ENCODE peak calls at places on chromosomes 3 and 15, in five cellular contexts. O, C, K, X and W are unnamed samples.

GRCh38 chr3:194399166-194399565 is at the start of gene GP5:
- DNase-seq in O (no peak), C (no peak), K (peak; percentile 9), X (no peak), W (no peak)

GRCh38 chr3:111828506-111828905 is 30.6 kb upstream of the PHLDB2 start:
- DNase-seq in O (no peak), C (no peak), K (no peak), X (no peak), W (no peak)

GRCh38 chr3:57391767-57392166 is 99.3 kb upstream of the ASB14 start:
- DNase-seq in O (no peak), C (no peak), K (no peak), X (no peak), W (no peak)

GRCh38 chr3:185056908-185057307 is 96.0 kb downstream of the C3orf70 start:
- DNase-seq in O (peak; percentile 36), C (no peak), K (no peak), X (no peak), W (no peak)

GRCh38 chr3:171349392-171349791 is 110.8 kb downstream of the TNIK start:
- DNase-seq in O (no peak), C (no peak), K (no peak), X (no peak), W (peak; percentile 44)

GRCh38 chr15:69826818-69827174 is 270.9 kb downstream of the TLE3 start:
- DNase-seq in O (no peak), C (no peak), K (no peak), X (no peak), W (no peak)

GRCh38 chr3:139610886-139611285 is 66.9 kb downstream of the NMNAT3 start:
- DNase-seq in O (no peak), C (no peak), K (no peak), X (no peak), W (no peak)

GRCh38 chr3:13462822-13463221 is 17.3 kb upstream of the HDAC11 start:
- DNase-seq in O (no peak), C (no peak), K (no peak), X (no peak), W (no peak)

GRCh38 chr3:23913873-23914743 is 2.7 kb downstream of the NKIRAS1 start:
- DNase-seq in O (no peak), C (no peak), K (peak; percentile 22), X (no peak), W (no peak)

GRCh38 chr3:45446706-45447105 is 58.3 kb downstream of the LARS2 start:
- DNase-seq in O (no peak), C (no peak), K (no peak), X (no peak), W (no peak)

GRCh38 chr3:65401359-65401810 is 637.3 kb downstream of the MAGI1 start:
- DNase-seq in O (no peak), C (peak; percentile 52), K (no peak), X (no peak), W (peak; percentile 57)

GRCh38 chr3:7307410-7307809 is 446.5 kb downstream of the GRM7 start:
- DNase-seq in O (no peak), C (no peak), K (no peak), X (peak; percentile 5), W (peak; percentile 45)

GRCh38 chr15:80325206-80325605 is 73.2 kb upstream of the CTXND1 start:
- DNase-seq in O (no peak), C (no peak), K (no peak), X (no peak), W (no peak)

GRCh38 chr15:73838795-73839565 is 34.4 kb upstream of the TBC1D21 start:
- DNase-seq in O (no peak), C (no peak), K (no peak), X (peak; percentile 11), W (no peak)

GRCh38 chr3:25568525-25569078 is 96.1 kb downstream of the TOP2B start:
- DNase-seq in O (no peak), C (no peak), K (no peak), X (no peak), W (no peak)

GRCh38 chr3:191330309-191330712 is at the start of gene UTS2B:
- DNase-seq in O (no peak), C (no peak), K (no peak), X (peak; percentile 94), W (peak; percentile 75)

GRCh38 chr15:80836991-80837390 is 57.8 kb downstream of the CEMIP start:
- DNase-seq in O (no peak), C (no peak), K (no peak), X (no peak), W (no peak)

GRCh38 chr15:44317423-44317822 is 28.9 kb downstream of the GOLM2 start:
- DNase-seq in O (no peak), C (no peak), K (no peak), X (no peak), W (peak; percentile 14)

GRCh38 chr3:171776411-171776810 is 33.9 kb downstream of the PLD1 start:
- DNase-seq in O (no peak), C (no peak), K (no peak), X (no peak), W (no peak)

GRCh38 chr3:71444028-71444860 is 139.3 kb downstream of the FOXP1 start:
- DNase-seq in O (peak; percentile 100), C (no peak), K (peak; percentile 62), X (peak; percentile 93), W (peak; percentile 35)

GRCh38 chr3:107124885-107125284 is 252.4 kb upstream of the CCDC54 start:
- DNase-seq in O (no peak), C (no peak), K (no peak), X (peak; percentile 79), W (peak; percentile 96)

GRCh38 chr15:71687902-71688508 is 122.3 kb upstream of the NR2E3 start:
- DNase-seq in O (no peak), C (no peak), K (no peak), X (peak; percentile 88), W (no peak)

GRCh38 chr15:32682569-32682968 is 35.2 kb upstream of the GREM1 start:
- DNase-seq in O (no peak), C (no peak), K (no peak), X (peak; percentile 94), W (no peak)

GRCh38 chr15:39787479-39787878 is 4.8 kb upstream of the FSIP1 start:
- DNase-seq in O (no peak), C (no peak), K (no peak), X (no peak), W (peak; percentile 73)

GRCh38 chr15:62209821-62210220 is 44.7 kb upstream of the C2CD4B start:
- DNase-seq in O (no peak), C (no peak), K (no peak), X (no peak), W (peak; percentile 63)

GRCh38 chr3:10378246-10378645 is 57.3 kb upstream of the SEC13 start:
- DNase-seq in O (no peak), C (no peak), K (no peak), X (no peak), W (no peak)

GRCh38 chr15:74158855-74159650 is 14.5 kb upstream of the ISLR start:
- DNase-seq in O (no peak), C (no peak), K (peak; percentile 64), X (no peak), W (no peak)

GRCh38 chr3:190092250-190092649 is 28.4 kb downstream of the P3H2 start:
- DNase-seq in O (no peak), C (no peak), K (no peak), X (peak; percentile 92), W (no peak)